ENCODE peak calls at places on chromosomes 3 and 15, in four cellular contexts. One of them, this sample, is unnamed.

GRCh38 chr3:161969867-161970266 is 473.3 kb downstream of the OTOL1 start:
- DNase-seq in anterior cingulate cortex: no peak
- DNase-seq in activated T-cell treated with anti-CD3 and anti-CD28 coated beads, Interleukin-2, amount 50 U/mL, for 72 hours: no peak
- DNase-seq in activated CD8-positive, alpha-beta T cell treated with anti-CD3 and anti-CD28 coated beads, Interleukin-2, amount 10 ng/mL, durations not matched to agents 7 days and 5 days: no peak
- DNase-seq in this sample: no peak

GRCh38 chr15:59528965-59529402 is 82.6 kb upstream of the GCNT3 start:
- DNase-seq in anterior cingulate cortex: peak
- DNase-seq in activated T-cell treated with anti-CD3 and anti-CD28 coated beads, Interleukin-2, amount 50 U/mL, for 72 hours: peak
- DNase-seq in activated CD8-positive, alpha-beta T cell treated with anti-CD3 and anti-CD28 coated beads, Interleukin-2, amount 10 ng/mL, durations not matched to agents 7 days and 5 days: peak
- DNase-seq in this sample: peak

GRCh38 chr15:39028069-39028468 is 463.5 kb upstream of the RASGRP1 start:
- DNase-seq in anterior cingulate cortex: no peak
- DNase-seq in activated T-cell treated with anti-CD3 and anti-CD28 coated beads, Interleukin-2, amount 50 U/mL, for 72 hours: no peak
- DNase-seq in activated CD8-positive, alpha-beta T cell treated with anti-CD3 and anti-CD28 coated beads, Interleukin-2, amount 10 ng/mL, durations not matched to agents 7 days and 5 days: no peak
- DNase-seq in this sample: no peak

GRCh38 chr3:16595778-16596177 is 9.4 kb downstream of the DAZL start:
- DNase-seq in anterior cingulate cortex: no peak
- DNase-seq in activated T-cell treated with anti-CD3 and anti-CD28 coated beads, Interleukin-2, amount 50 U/mL, for 72 hours: no peak
- DNase-seq in activated CD8-positive, alpha-beta T cell treated with anti-CD3 and anti-CD28 coated beads, Interleukin-2, amount 10 ng/mL, durations not matched to agents 7 days and 5 days: no peak
- DNase-seq in this sample: no peak

GRCh38 chr3:134249442-134249841 is 1.2 kb downstream of the RYK start:
- DNase-seq in anterior cingulate cortex: no peak
- DNase-seq in activated T-cell treated with anti-CD3 and anti-CD28 coated beads, Interleukin-2, amount 50 U/mL, for 72 hours: no peak
- DNase-seq in activated CD8-positive, alpha-beta T cell treated with anti-CD3 and anti-CD28 coated beads, Interleukin-2, amount 10 ng/mL, durations not matched to agents 7 days and 5 days: no peak
- DNase-seq in this sample: no peak

GRCh38 chr3:25033407-25034029 is 394.5 kb upstream of the RARB start:
- DNase-seq in anterior cingulate cortex: peak
- DNase-seq in activated T-cell treated with anti-CD3 and anti-CD28 coated beads, Interleukin-2, amount 50 U/mL, for 72 hours: peak
- DNase-seq in activated CD8-positive, alpha-beta T cell treated with anti-CD3 and anti-CD28 coated beads, Interleukin-2, amount 10 ng/mL, durations not matched to agents 7 days and 5 days: peak
- DNase-seq in this sample: no peak

GRCh38 chr3:128489860-128490649 is 2.9 kb downstream of the GATA2 start:
- DNase-seq in anterior cingulate cortex: no peak
- DNase-seq in activated T-cell treated with anti-CD3 and anti-CD28 coated beads, Interleukin-2, amount 50 U/mL, for 72 hours: peak
- DNase-seq in activated CD8-positive, alpha-beta T cell treated with anti-CD3 and anti-CD28 coated beads, Interleukin-2, amount 10 ng/mL, durations not matched to agents 7 days and 5 days: no peak
- DNase-seq in this sample: no peak

GRCh38 chr15:68652141-68652540 is 73.3 kb downstream of the CORO2B start:
- DNase-seq in anterior cingulate cortex: peak
- DNase-seq in activated T-cell treated with anti-CD3 and anti-CD28 coated beads, Interleukin-2, amount 50 U/mL, for 72 hours: no peak
- DNase-seq in activated CD8-positive, alpha-beta T cell treated with anti-CD3 and anti-CD28 coated beads, Interleukin-2, amount 10 ng/mL, durations not matched to agents 7 days and 5 days: no peak
- DNase-seq in this sample: no peak

GRCh38 chr3:64909011-64909410 is 221.2 kb upstream of the ADAMTS9 start:
- DNase-seq in anterior cingulate cortex: no peak
- DNase-seq in activated T-cell treated with anti-CD3 and anti-CD28 coated beads, Interleukin-2, amount 50 U/mL, for 72 hours: no peak
- DNase-seq in activated CD8-positive, alpha-beta T cell treated with anti-CD3 and anti-CD28 coated beads, Interleukin-2, amount 10 ng/mL, durations not matched to agents 7 days and 5 days: no peak
- DNase-seq in this sample: no peak

GRCh38 chr15:82571722-82572222 is 31.5 kb upstream of the RPS17 start:
- DNase-seq in anterior cingulate cortex: peak
- DNase-seq in activated T-cell treated with anti-CD3 and anti-CD28 coated beads, Interleukin-2, amount 50 U/mL, for 72 hours: no peak
- DNase-seq in activated CD8-positive, alpha-beta T cell treated with anti-CD3 and anti-CD28 coated beads, Interleukin-2, amount 10 ng/mL, durations not matched to agents 7 days and 5 days: no peak
- DNase-seq in this sample: no peak

GRCh38 chr3:5187920-5188418 is 462 bp downstream of the EDEM1 start:
- DNase-seq in anterior cingulate cortex: peak
- DNase-seq in activated T-cell treated with anti-CD3 and anti-CD28 coated beads, Interleukin-2, amount 50 U/mL, for 72 hours: peak
- DNase-seq in activated CD8-positive, alpha-beta T cell treated with anti-CD3 and anti-CD28 coated beads, Interleukin-2, amount 10 ng/mL, durations not matched to agents 7 days and 5 days: peak
- DNase-seq in this sample: peak

GRCh38 chr3:12956316-12956660 is 114.9 kb upstream of the RPL32 start:
- DNase-seq in anterior cingulate cortex: no peak
- DNase-seq in activated T-cell treated with anti-CD3 and anti-CD28 coated beads, Interleukin-2, amount 50 U/mL, for 72 hours: no peak
- DNase-seq in activated CD8-positive, alpha-beta T cell treated with anti-CD3 and anti-CD28 coated beads, Interleukin-2, amount 10 ng/mL, durations not matched to agents 7 days and 5 days: no peak
- DNase-seq in this sample: no peak

GRCh38 chr15:66515901-66516322 is 10.8 kb downstream of the ZWILCH start:
- DNase-seq in anterior cingulate cortex: no peak
- DNase-seq in activated T-cell treated with anti-CD3 and anti-CD28 coated beads, Interleukin-2, amount 50 U/mL, for 72 hours: no peak
- DNase-seq in activated CD8-positive, alpha-beta T cell treated with anti-CD3 and anti-CD28 coated beads, Interleukin-2, amount 10 ng/mL, durations not matched to agents 7 days and 5 days: no peak
- DNase-seq in this sample: no peak

GRCh38 chr3:2765002-2765579 is 345.1 kb downstream of the IL5RA start:
- DNase-seq in anterior cingulate cortex: no peak
- DNase-seq in activated T-cell treated with anti-CD3 and anti-CD28 coated beads, Interleukin-2, amount 50 U/mL, for 72 hours: peak
- DNase-seq in activated CD8-positive, alpha-beta T cell treated with anti-CD3 and anti-CD28 coated beads, Interleukin-2, amount 10 ng/mL, durations not matched to agents 7 days and 5 days: no peak
- DNase-seq in this sample: no peak

GRCh38 chr15:98920091-98920880 is 87.3 kb downstream of the PGPEP1L start:
- DNase-seq in anterior cingulate cortex: no peak
- DNase-seq in activated T-cell treated with anti-CD3 and anti-CD28 coated beads, Interleukin-2, amount 50 U/mL, for 72 hours: no peak
- DNase-seq in activated CD8-positive, alpha-beta T cell treated with anti-CD3 and anti-CD28 coated beads, Interleukin-2, amount 10 ng/mL, durations not matched to agents 7 days and 5 days: no peak
- DNase-seq in this sample: no peak

GRCh38 chr15:80160570-80161156 is 7.9 kb downstream of the FAH start:
- DNase-seq in anterior cingulate cortex: no peak
- DNase-seq in activated T-cell treated with anti-CD3 and anti-CD28 coated beads, Interleukin-2, amount 50 U/mL, for 72 hours: peak
- DNase-seq in activated CD8-positive, alpha-beta T cell treated with anti-CD3 and anti-CD28 coated beads, Interleukin-2, amount 10 ng/mL, durations not matched to agents 7 days and 5 days: peak
- DNase-seq in this sample: peak

This sample was measured in activated CD4-positive, alpha-beta memory T cell treated with anti-CD3 and anti-CD28 coated beads, Interleukin-2, amount 10 ng/mL, durations not matched to agents 7 days and 5 days.